ENCODE peak calls at places on chromosomes 6 and 20, in seven cellular contexts. N is epithelial cell of esophagus; U is GM23248; Y is tibial nerve; H is CD8-positive, alpha-beta memory T cell; O is ELF-1; E is mesenteric fat pad. C is an unnamed sample.

GRCh38 chr6:157236040-157236725 is 87.1 kb downstream of the TMEM242 start:
- DNase-seq in H (peak), U (peak), O (peak), Y (no peak), N (no peak), E (no peak), C (peak)

GRCh38 chr6:138248011-138248410 is 29.7 kb upstream of the PBOV1 start:
- DNase-seq in N (no peak), Y (no peak), E (no peak), O (no peak), U (no peak), H (no peak), C (no peak)

GRCh38 chr6:163356324-163356723 is 58.2 kb upstream of the QKI start:
- DNase-seq in E (no peak), H (no peak), U (peak), O (peak), N (peak), Y (no peak), C (no peak)

GRCh38 chr20:48489656-48490055 is 338.1 kb downstream of the PREX1 start:
- DNase-seq in O (peak), E (no peak), Y (no peak), N (no peak), H (no peak), U (no peak), C (no peak)

GRCh38 chr20:57698867-57699275 is 10.9 kb downstream of the PMEPA1 start:
- DNase-seq in Y (no peak), N (peak), H (no peak), E (no peak), U (peak), O (no peak), C (no peak)

GRCh38 chr6:31771992-31772358 is 5.2 kb downstream of the VWA7 start:
- DNase-seq in U (peak), H (no peak), O (no peak), Y (no peak), E (no peak), N (no peak), C (peak)

GRCh38 chr6:11431455-11431937 is 106.1 kb upstream of the TMEM170B start:
- DNase-seq in H (no peak), E (no peak), U (no peak), O (no peak), Y (peak), N (no peak), C (no peak)

GRCh38 chr20:9311132-9311531 is 203.3 kb upstream of the LAMP5 start:
- DNase-seq in Y (no peak), O (no peak), E (no peak), N (no peak), H (no peak), U (peak), C (no peak)

GRCh38 chr6:124073021-124073420 is 269.4 kb downstream of the NKAIN2 start:
- DNase-seq in U (no peak), Y (no peak), E (no peak), O (peak), H (no peak), N (no peak), C (no peak)

GRCh38 chr20:61819484-61819846 is 246.2 kb downstream of the TAF4 start:
- DNase-seq in O (no peak), Y (no peak), H (no peak), E (no peak), U (no peak), N (no peak), C (no peak)

GRCh38 chr6:84696181-84696580 is 68.2 kb downstream of the TBX18 start:
- DNase-seq in E (no peak), N (no peak), Y (no peak), U (peak), H (no peak), O (no peak), C (no peak)

GRCh38 chr6:155256122-155256795 is 7.6 kb upstream of the CLDN20 start:
- DNase-seq in O (no peak), E (no peak), Y (no peak), H (no peak), N (no peak), U (no peak), C (no peak)

GRCh38 chr6:157775376-157775775 is 47.7 kb upstream of the SNX9 start:
- DNase-seq in O (no peak), E (no peak), Y (no peak), H (no peak), U (no peak), N (no peak), C (no peak)

GRCh38 chr6:31609519-31610406 is 5.3 kb upstream of the AIF1 start:
- DNase-seq in H (no peak), N (no peak), E (no peak), O (no peak), U (no peak), Y (no peak), C (no peak)

GRCh38 chr6:125611573-125612399 is 137.6 kb upstream of the HEY2 start:
- DNase-seq in N (no peak), O (peak), Y (no peak), E (no peak), U (no peak), H (no peak), C (no peak)

GRCh38 chr6:88422831-88423230 is 256.7 kb upstream of the CNR1 start:
- DNase-seq in U (peak), N (no peak), Y (no peak), O (peak), E (no peak), H (no peak), C (no peak)

GRCh38 chr6:30470968-30471367 is 18.3 kb upstream of the HLA-E start:
- DNase-seq in O (no peak), H (no peak), N (no peak), U (no peak), E (no peak), Y (no peak), C (no peak)

C was measured in spleen.